ENCODE peak calls at places on chromosomes 2 and 18, in five cellular contexts. S, U, E, C and Y are unnamed samples.

GRCh38 chr2:96869824-96870630 is at the start of gene SEMA4C:
- DNase-seq in C (peak; percentile 46), U (no peak), E (no peak), S (peak; percentile 47), Y (peak; percentile 71)

GRCh38 chr2:65465857-65466256 is 33.5 kb upstream of the SPRED2 start:
- DNase-seq in C (no peak), E (no peak), U (no peak), S (peak; percentile 20), Y (no peak)

GRCh38 chr18:67104700-67105284 is 411.7 kb downstream of the DSEL start:
- DNase-seq in E (peak; percentile 84), U (peak; percentile 80), C (no peak), S (peak; percentile 53), Y (peak; percentile 79)

GRCh38 chr2:96856776-96857673 is 791 bp downstream of the ANKRD39 start:
- DNase-seq in U (no peak), C (no peak), E (no peak), S (peak; percentile 51), Y (no peak)

GRCh38 chr18:72840109-72840508 is 27.7 kb downstream of the NETO1 start:
- DNase-seq in S (no peak), U (no peak), C (no peak), E (no peak), Y (no peak)

GRCh38 chr2:196263181-196263747 is 91.9 kb upstream of the STK17B start:
- DNase-seq in U (no peak), S (no peak), C (no peak), E (peak; percentile 95), Y (no peak)

GRCh38 chr2:10764101-10764785 is 42.8 kb downstream of the ATP6V1C2 start:
- DNase-seq in C (no peak), S (no peak), E (no peak), U (no peak), Y (no peak)

GRCh38 chr2:238727585-238728321 is 120.1 kb upstream of the TWIST2 start:
- DNase-seq in U (no peak), S (no peak), E (no peak), C (no peak), Y (no peak)

GRCh38 chr2:64727843-64728463 is 74.2 kb upstream of the SERTAD2 start:
- DNase-seq in C (peak; percentile 67), U (no peak), S (peak; percentile 85), E (no peak), Y (no peak)

GRCh38 chr2:168239281-168239680 is 8.1 kb downstream of the STK39 start:
- DNase-seq in U (no peak), E (no peak), C (no peak), S (no peak), Y (no peak)

GRCh38 chr2:233338046-233338445 is 16.2 kb upstream of the DGKD start:
- DNase-seq in C (no peak), U (no peak), E (no peak), S (no peak), Y (no peak)

GRCh38 chr2:133765693-133766092 is 197.4 kb upstream of the NCKAP5 start:
- DNase-seq in U (no peak), C (no peak), S (no peak), E (no peak), Y (no peak)

GRCh38 chr2:180038997-180039396 is 31.9 kb upstream of the CWC22 start:
- DNase-seq in S (no peak), E (no peak), U (no peak), C (no peak), Y (no peak)

GRCh38 chr18:72208920-72209676 is 335.0 kb downstream of the CBLN2 start:
- DNase-seq in C (no peak), E (no peak), S (peak; percentile 1), U (no peak), Y (no peak)

GRCh38 chr18:7890078-7890477 is 323.0 kb downstream of the PTPRM start:
- DNase-seq in U (no peak), S (no peak), C (no peak), E (no peak), Y (no peak)

GRCh38 chr2:233281986-233282603 is 25.5 kb upstream of the SAG start:
- DNase-seq in S (no peak), C (no peak), U (no peak), E (no peak), Y (no peak)

GRCh38 chr2:219747637-219748036 is 120.2 kb downstream of the SLC4A3 start:
- DNase-seq in S (no peak), C (no peak), E (no peak), U (no peak), Y (no peak)